ENCODE peak calls at places on chromosomes 16 and 17, in seven cellular contexts. Q, F, K, R, X, A and M are unnamed samples. For H3K4me1 and H3K36me3, the result is how much of the 10 kb centered on the place peaks cover.

GRCh38 chr17:81239714-81240555 is 817 bp downstream of the NDUFAF8 start:
- DNase-seq in R (no peak), X (no peak), K (no peak), Q (no peak), A (no peak), F (no peak), M (no peak)

GRCh38 chr16:546909-547770 is 13.1 kb upstream of the PRR35 start:
- DNase-seq in R (no peak), F (peak), A (peak), X (peak), K (no peak), Q (peak), M (peak)

GRCh38 chr17:1720856-1721386 is 3.6 kb upstream of the WDR81 start:
- DNase-seq in K (no peak), Q (peak), X (peak), A (peak), F (peak), R (no peak), M (peak)

GRCh38 chr17:8360260-8360659 is 16.2 kb downstream of the KRABD2 start:
- DNase-seq in A (no peak), R (no peak), K (no peak), F (no peak), X (no peak), Q (no peak), M (no peak)

GRCh38 chr16:68311316-68311620 is 449 bp downstream of the PRMT7 start:
- DNase-seq in Q (no peak), R (no peak), K (no peak), X (no peak), A (no peak), F (no peak), M (no peak)

GRCh38 chr16:12423151-12423550 is 380.5 kb downstream of the CPPED1 start:
- DNase-seq in X (no peak), R (no peak), Q (no peak), F (no peak), A (no peak), K (no peak), M (no peak)

GRCh38 chr17:82358467-82359350 is at the start of gene TEX19:
- DNase-seq in F (no peak), Q (peak), A (no peak), X (no peak), K (no peak), R (no peak), M (no peak)

GRCh38 chr17:61591930-61592329 is 911 bp upstream of the NACA2 start:
- DNase-seq in X (no peak), F (no peak), Q (no peak), R (no peak), A (no peak), K (no peak), M (no peak)

GRCh38 chr16:89292443-89293078 is 75.1 kb downstream of the ZNF778 start:
- DNase-seq in K (no peak), R (no peak), A (no peak), F (no peak), X (no peak), Q (no peak), M (no peak)

GRCh38 chr17:27158390-27158789 is 135.5 kb upstream of the WSB1 start:
- DNase-seq in X (no peak), R (no peak), A (no peak), Q (peak), F (no peak), K (no peak), M (no peak)

GRCh38 chr16:66858740-66859396 is 14.7 kb downstream of the CA7 start:
- DNase-seq in F (peak), Q (peak), K (no peak), X (no peak), A (no peak), R (no peak), M (peak)

GRCh38 chr17:74860229-74860998 is 729 bp upstream of the GRIN2C start:
- DNase-seq in A (no peak), Q (no peak), X (no peak), K (no peak), R (no peak), F (no peak), M (peak)

GRCh38 chr17:57707892-57708291 is 37.2 kb downstream of the CCDC182 start:
- DNase-seq in K (no peak), X (no peak), Q (peak), R (peak), A (no peak), F (no peak), M (no peak)

GRCh38 chr17:17416400-17417360 is 60.1 kb upstream of the MED9 start:
- DNase-seq in A (no peak), K (peak), F (peak), X (no peak), Q (no peak), R (no peak), M (peak)

GRCh38 chr17:9432121-9432866 is 143.3 kb downstream of the STX8 start:
- DNase-seq in X (no peak), F (peak), Q (no peak), K (no peak), R (no peak), A (no peak), M (no peak)

GRCh38 chr16:3059041-3059722 is 6.3 kb upstream of the IL32 start:
- DNase-seq in X (peak), A (peak), K (no peak), R (peak), F (peak), Q (peak), M (peak)

GRCh38 chr17:50458290-50458689 is 10.4 kb downstream of the CHAD start:
- DNase-seq in X (no peak), R (no peak), Q (no peak), F (no peak), A (no peak), K (no peak), M (no peak)

GRCh38 chr17:60327122-60327869 is 64.6 kb downstream of the USP32 start:
- DNase-seq in Q (peak), R (peak), X (no peak), A (no peak), K (no peak), F (no peak), M (no peak)

GRCh38 chr17:48456584-48456983 is 26.6 kb upstream of the SKAP1 start:
- DNase-seq in K (no peak), A (no peak), X (no peak), F (peak), Q (no peak), R (no peak), M (no peak)

GRCh38 chr16:12119562-12119961 is 143.0 kb downstream of the SNX29 start:
- DNase-seq in K (no peak), F (no peak), X (no peak), Q (no peak), R (no peak), A (no peak), M (peak)

GRCh38 chr17:78724544-78724943 is 57.5 kb downstream of the CYTH1 start:
- DNase-seq in X (no peak), Q (peak), K (no peak), R (no peak), A (no peak), F (no peak), M (peak)

GRCh38 chr17:57892820-57893595 is 43.2 kb upstream of the MRPS23 start:
- DNase-seq in R (peak), X (peak), K (no peak), A (peak), F (peak), Q (no peak), M (peak)

GRCh38 chr17:47358652-47359051 is 34.9 kb downstream of the EFCAB13 start:
- DNase-seq in X (no peak), A (no peak), Q (no peak), K (no peak), F (no peak), R (no peak), M (no peak)

GRCh38 chr17:37841232-37841631 is 83.0 kb upstream of the TBC1D3K start:
- DNase-seq in K (no peak), A (no peak), X (no peak), R (no peak), F (no peak), Q (no peak), M (no peak)

GRCh38 chr17:26818736-26819135 is 475.2 kb upstream of the WSB1 start:
- DNase-seq in A (no peak), Q (no peak), X (no peak), R (peak), F (peak), K (no peak), M (no peak)

GRCh38 chr16:23301251-23302044 is 654 bp upstream of the SCNN1B start:
- DNase-seq in A (no peak), K (no peak), R (no peak), X (no peak), Q (no peak), F (no peak), M (no peak)

GRCh38 chr16:67530013-67530939 is 1.6 kb downstream of the RIPOR1 start:
- DNase-seq in A (peak), Q (no peak), X (peak), K (no peak), F (no peak), R (no peak), M (peak)

GRCh38 chr17:28889996-28890395 is 7.5 kb downstream of the FLOT2 start:
- DNase-seq in K (no peak), A (no peak), X (no peak), F (no peak), R (no peak), Q (no peak), M (no peak)
- H3K4me1 ChIP-seq in K (under half), A (under half), X (under half), F (under half), R (under half), Q (under half), M (under half)

GRCh38 chr17:68544111-68544510 is 31.9 kb downstream of the PRKAR1A start:
- DNase-seq in F (no peak), R (no peak), A (no peak), X (no peak), Q (no peak), K (no peak), M (no peak)

GRCh38 chr17:68542698-68543463 is 30.7 kb downstream of the PRKAR1A start:
- DNase-seq in F (no peak), X (no peak), A (no peak), R (no peak), Q (no peak), K (no peak), M (peak)

GRCh38 chr17:68541816-68542215 is 29.6 kb downstream of the PRKAR1A start:
- DNase-seq in Q (no peak), K (no peak), R (no peak), F (no peak), A (no peak), X (no peak), M (no peak)

GRCh38 chr17:68540981-68541380 is 28.8 kb downstream of the PRKAR1A start:
- DNase-seq in R (no peak), K (no peak), F (no peak), X (no peak), A (no peak), Q (no peak), M (no peak)

DNA sequence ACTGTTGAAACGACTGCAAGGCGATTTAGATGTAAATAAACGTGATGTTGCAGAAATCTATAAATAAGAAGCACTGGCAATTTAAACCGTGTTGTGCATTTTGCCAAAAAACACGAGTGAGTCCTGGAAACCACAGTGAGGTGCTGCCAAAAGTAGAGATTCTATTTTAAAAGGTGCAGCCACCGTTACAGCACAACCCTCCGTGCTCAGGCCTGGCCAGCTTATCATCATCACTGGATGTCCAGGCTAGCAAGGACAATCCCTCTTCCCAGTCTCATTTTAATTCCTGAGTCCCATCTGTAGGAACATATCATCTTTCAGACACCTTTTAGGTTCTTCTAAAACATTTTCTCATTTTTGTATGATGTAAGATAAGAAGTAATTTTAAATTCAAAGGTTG is 32.3 kb downstream of the PRKAR1A start:
- DNase-seq in Q (no peak), A (no peak), X (no peak), F (no peak), K (no peak), R (no peak), M (no peak)
- H3K36me3 ChIP-seq in Q (under half), A (under half), X (under half), F (under half), K (under half), R (under half), M (under half)

DNA sequence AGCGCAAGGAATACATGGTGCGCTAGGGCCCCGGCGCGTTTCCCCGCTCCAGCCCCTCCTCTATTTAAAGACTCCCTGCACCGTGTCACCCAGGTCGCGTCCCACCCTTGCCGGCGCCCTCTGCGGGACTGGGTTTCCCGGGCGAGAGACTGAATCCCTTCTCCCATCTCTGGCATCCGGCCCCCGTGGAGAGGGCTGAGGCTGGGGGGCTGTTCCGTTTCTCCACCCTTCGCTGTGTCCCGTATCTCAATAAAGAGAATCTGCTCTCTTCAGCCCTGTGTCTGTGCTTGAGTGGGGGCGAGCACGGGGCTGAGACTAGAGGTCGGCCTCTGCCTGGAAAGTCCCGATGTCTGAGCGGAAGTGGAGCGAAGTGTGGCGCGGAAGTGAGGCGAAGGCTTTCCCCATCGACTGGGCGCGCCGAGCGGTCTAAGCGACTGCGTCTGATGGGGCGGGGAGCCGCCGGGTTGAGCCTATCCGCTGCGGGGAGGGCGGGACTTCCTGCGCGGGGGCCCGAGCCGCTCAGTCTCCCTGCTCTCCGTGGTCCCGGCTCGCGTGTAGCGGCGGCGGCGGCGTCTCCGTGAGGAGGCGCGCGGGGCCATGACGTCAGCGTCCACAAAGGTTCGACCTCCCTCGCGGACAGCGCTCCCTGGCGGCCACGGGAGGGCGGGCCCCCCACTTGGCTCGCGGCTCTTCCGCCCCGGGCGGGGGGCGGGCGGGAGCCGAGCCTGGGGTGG is 2.0 kb downstream of the RNASEK start:
- DNase-seq in A (peak), K (no peak), R (peak), F (peak), X (peak), Q (peak), M (peak)
- H3K4me1 ChIP-seq in A (under half), K (under half), R (under half), F (under half), X (half or more), Q (under half), M (under half)

GRCh38 chr17:40555296-40556190 is 9.7 kb downstream of the CCR7 start:
- DNase-seq in F (no peak), K (no peak), A (no peak), X (peak), Q (no peak), R (no peak), M (no peak)
- H3K36me3 ChIP-seq in F (under half), K (under half), A (under half), X (under half), Q (under half), R (under half), M (under half)

DNA sequence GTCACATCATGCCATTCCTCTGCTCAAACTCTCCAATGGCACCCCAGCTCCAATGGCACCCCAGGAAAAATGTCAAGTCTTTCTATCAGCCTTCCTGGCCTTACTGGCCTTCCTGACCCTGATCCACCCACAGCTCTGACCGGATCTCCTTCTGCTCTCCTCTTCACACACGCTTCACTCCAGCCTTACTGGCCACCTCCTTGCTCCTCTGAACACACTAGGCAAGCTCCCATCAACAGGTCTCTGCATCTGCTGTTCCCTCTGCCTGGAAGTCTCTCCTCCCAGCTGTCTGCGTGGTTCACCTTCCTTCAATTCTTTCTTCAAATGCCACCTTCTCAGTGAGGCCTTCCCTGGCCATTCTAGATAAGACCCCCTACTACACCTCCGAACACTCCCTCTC is 43.4 kb downstream of the MYO1D start:
- DNase-seq in A (no peak), R (no peak), K (no peak), X (no peak), F (no peak), Q (no peak), M (no peak)
- H3K4me1 ChIP-seq in A (under half), R (under half), K (under half), X (half or more), F (under half), Q (under half), M (under half)

DNA sequence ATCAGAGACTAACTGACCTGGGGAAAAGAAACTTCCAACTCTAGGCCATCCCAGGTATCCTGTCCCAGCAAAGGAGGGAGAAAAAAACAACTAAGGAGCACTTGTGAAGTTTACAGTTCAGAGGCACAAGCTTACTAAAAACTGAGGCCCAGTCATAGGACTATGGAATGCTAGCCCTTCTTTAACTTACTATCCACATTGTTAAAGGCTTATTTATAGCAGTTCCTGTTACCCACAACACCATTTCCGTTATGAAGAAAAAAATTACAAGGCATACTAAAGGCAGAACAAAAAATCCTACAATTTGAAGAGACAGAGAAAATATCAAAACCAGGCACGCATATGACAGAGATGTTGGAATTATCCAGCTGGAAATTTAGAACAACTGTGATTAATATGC is 159.1 kb downstream of the CDH11 start:
- DNase-seq in F (no peak), R (no peak), Q (no peak), A (no peak), X (no peak), K (no peak), M (no peak)
- H3K36me3 ChIP-seq in F (under half), R (under half), Q (under half), A (under half), X (under half), K (under half), M (under half)

GRCh38 chr16:56259425-56259779 is 68.1 kb downstream of the GNAO1 start:
- DNase-seq in A (no peak), Q (no peak), K (no peak), X (no peak), R (no peak), F (no peak), M (no peak)

GRCh38 chr16:56257666-56258359 is 66.5 kb downstream of the GNAO1 start:
- DNase-seq in Q (peak), R (no peak), X (no peak), K (no peak), A (no peak), F (no peak), M (peak)

GRCh38 chr16:56257260-56257659 is 66.0 kb downstream of the GNAO1 start:
- DNase-seq in A (peak), X (peak), R (no peak), Q (peak), F (no peak), K (no peak), M (peak)

GRCh38 chr16:56260378-56260987 is 69.2 kb downstream of the GNAO1 start:
- DNase-seq in A (no peak), R (no peak), F (no peak), K (no peak), X (no peak), Q (no peak), M (no peak)

DNA sequence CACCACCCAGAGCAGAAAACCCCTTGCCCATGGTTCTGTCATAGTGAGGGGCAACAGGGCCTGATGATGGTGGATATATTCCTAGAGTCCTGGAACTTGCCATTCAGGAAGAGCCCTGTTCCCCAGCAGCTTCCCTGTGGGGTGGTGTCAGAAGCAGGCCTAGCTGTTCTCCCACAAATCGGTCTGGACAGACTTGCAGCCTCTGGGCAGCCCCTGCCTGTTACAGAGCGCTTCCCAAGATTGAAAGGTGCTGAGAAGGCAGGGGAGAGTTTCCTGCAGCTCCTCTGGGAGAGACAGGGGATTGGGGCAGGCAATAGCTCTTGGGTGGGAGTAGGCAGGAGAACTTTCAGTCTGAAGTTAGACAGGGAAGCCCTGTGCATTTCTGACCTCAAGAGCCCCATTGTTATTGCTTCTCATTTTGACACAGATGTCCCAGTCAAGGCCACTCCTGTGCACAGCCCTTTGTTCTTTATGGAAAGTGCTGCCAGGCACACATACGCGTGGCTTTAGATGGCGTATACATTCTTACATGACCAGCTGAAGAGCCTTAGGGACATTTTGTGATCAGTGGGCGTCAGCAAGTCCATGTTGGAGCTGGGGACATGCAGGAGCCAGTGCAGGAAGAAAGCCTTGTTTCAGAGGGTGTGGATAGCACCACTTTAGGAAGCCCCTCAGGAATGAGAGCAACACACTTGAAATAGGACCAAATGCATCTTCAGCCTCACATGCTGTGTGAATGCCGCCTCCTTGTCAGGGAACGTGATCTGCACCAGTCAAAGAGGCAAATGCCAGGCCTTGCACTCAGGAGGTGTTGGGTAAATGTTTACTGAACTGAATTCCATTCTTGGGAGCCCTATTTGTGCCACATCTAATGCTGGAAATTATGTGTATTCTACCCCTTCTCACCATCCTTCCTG is 67.5 kb downstream of the GNAO1 start:
- DNase-seq in Q (no peak), F (no peak), R (no peak), A (no peak), K (no peak), X (no peak), M (no peak)
- H3K4me1 ChIP-seq in Q (half or more), F (under half), R (under half), A (under half), K (under half), X (half or more), M (under half)

GRCh38 chr16:87829988-87830672 is 39.2 kb downstream of the SLC7A5 start:
- DNase-seq in R (no peak), Q (no peak), A (no peak), F (no peak), X (no peak), K (no peak), M (no peak)
- H3K36me3 ChIP-seq in R (under half), Q (half or more), A (under half), F (under half), X (under half), K (under half), M (under half)